ENCODE peak calls at places on chromosomes 2 and 18, in eight cellular contexts. T is ovary, K is K562, Y is transverse colon, P is A549, J is suprapubic skin, Q is stomach, O is sigmoid colon. U is an unnamed sample. For H3K4me1, the result is how much of the 10 kb centered on the place peaks cover.

GRCh38 chr2:82230406-82230805 is 1925.9 kb upstream of the LRRTM1 start:
- DNase-seq in P (no peak), Q (no peak), Y (no peak), J (no peak), O (no peak), T (no peak), K (no peak), U (no peak)

GRCh38 chr2:950627-950992 is at the start of gene SNTG2:
- DNase-seq in K (peak), J (no peak), P (no peak), T (no peak), Y (peak), O (no peak), Q (peak), U (peak)

GRCh38 chr2:60406192-60406591 is 147.3 kb downstream of the BCL11A start:
- DNase-seq in T (no peak), K (no peak), P (no peak), Q (no peak), J (no peak), O (no peak), Y (no peak), U (no peak)

GRCh38 chr2:48417843-48418838 is 111.8 kb upstream of the STON1 start:
- DNase-seq in J (no peak), Y (no peak), P (no peak), T (no peak), K (no peak), O (no peak), Q (no peak), U (no peak)

GRCh38 chr18:9775172-9775571 is 67.1 kb downstream of the RAB31 start:
- DNase-seq in K (no peak), Y (no peak), O (no peak), P (no peak), Q (no peak), T (no peak), J (no peak), U (no peak)

GRCh38 chr18:62844850-62845643 is 129.7 kb downstream of the PHLPP1 start:
- DNase-seq in Y (no peak), J (no peak), Q (no peak), P (no peak), K (no peak), T (no peak), O (no peak), U (no peak)

GRCh38 chr2:159072795-159073194 is 104.4 kb downstream of the TANC1 start:
- DNase-seq in K (no peak), T (no peak), Y (no peak), O (no peak), J (no peak), P (no peak), Q (no peak), U (no peak)

GRCh38 chr18:2515408-2515807 is 55.9 kb downstream of the METTL4 start:
- DNase-seq in K (no peak), J (no peak), O (no peak), T (no peak), P (peak), Q (no peak), Y (no peak), U (no peak)

GRCh38 chr2:153770359-153770991 is 101.2 kb upstream of the GALNT13 start:
- DNase-seq in T (no peak), P (no peak), J (no peak), O (no peak), Y (no peak), Q (no peak), K (no peak), U (no peak)

GRCh38 chr18:26655614-26656400 is 107.5 kb upstream of the KCTD1 start:
- DNase-seq in P (peak), Q (peak), J (no peak), O (peak), Y (peak), K (no peak), T (peak), U (peak)

GRCh38 chr2:183665403-183665802 is 541.2 kb downstream of the NUP35 start:
- DNase-seq in Q (no peak), P (no peak), K (no peak), T (no peak), Y (peak), O (no peak), J (no peak), U (no peak)

GRCh38 chr2:109402980-109403840 is 210.6 kb downstream of the SEPTIN10 start:
- DNase-seq in J (no peak), T (no peak), Q (no peak), O (no peak), K (no peak), Y (no peak), P (no peak), U (no peak)

GRCh38 chr2:168738057-168738456 is 64.4 kb upstream of the NOSTRIN start:
- DNase-seq in O (no peak), T (no peak), K (no peak), P (no peak), J (no peak), Y (peak), Q (no peak), U (no peak)

DNA sequence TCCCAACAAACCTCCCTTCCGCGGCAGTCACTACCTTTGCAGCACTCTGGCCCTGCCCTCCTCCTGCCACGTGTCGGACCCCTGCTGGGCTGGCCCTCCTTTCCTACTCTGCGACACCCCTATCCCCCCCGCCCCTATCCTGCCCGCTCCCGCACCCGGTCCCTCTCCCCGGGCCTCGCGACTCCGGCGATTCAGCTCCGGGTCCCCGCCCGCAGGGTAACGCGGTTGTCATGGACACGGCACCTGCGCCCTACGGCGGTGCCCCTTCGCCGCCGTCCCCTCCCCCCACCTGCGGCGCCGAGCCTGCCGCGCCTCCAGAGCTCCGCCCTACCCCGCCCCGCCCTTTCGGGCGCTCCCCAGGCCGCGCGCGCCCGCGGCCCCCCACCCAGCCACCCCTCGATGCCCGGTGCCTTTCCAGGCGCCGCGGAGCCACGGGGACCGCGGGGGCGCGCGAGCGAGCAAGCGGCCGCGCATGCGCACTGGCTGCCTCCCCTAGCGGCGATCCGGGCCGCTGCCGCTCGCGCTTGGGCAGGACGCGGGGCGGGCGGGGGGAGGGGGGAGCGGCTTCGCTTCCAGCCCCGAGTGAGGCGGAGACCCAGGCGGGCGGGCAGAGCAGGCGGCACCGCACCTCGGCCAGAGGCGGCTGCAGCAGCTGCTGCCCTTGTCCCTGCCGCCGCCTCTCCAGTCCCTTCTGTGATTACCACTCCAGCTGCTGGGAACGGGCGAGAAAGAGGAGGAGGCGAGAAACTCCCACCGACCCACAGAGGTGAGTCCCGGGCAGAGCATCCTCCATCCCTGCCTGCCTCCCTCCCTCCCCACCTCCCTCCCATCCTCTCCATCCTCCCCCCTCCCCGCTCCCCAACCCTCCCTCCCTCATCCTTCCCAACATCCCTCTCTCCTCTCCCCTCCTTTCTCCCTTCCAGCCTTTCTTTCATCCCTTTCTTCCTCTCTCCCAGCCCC is at the start of gene CTNNA2:
- DNase-seq in T (no peak), K (peak), P (peak), O (no peak), Y (peak), Q (peak), J (no peak), U (peak)
- H3K27ac ChIP-seq in T (no peak), K (no peak), P (peak), O (no peak), Y (no peak), Q (no peak), J (no peak), U (no peak)

GRCh38 chr18:74375999-74376398 is 60.4 kb downstream of the C18orf63 start:
- DNase-seq in O (no peak), Q (no peak), Y (no peak), J (no peak), K (no peak), P (peak), T (no peak), U (no peak)
- TF ChIP-seq EP300 in O (no peak), Q (no peak), Y (no peak), J (no peak), K (no peak), P (no peak), T (no peak), U (no peak)

GRCh38 chr18:11985532-11985931 is 4.2 kb downstream of the IMPA2 start:
- DNase-seq in Y (no peak), K (no peak), O (peak), P (no peak), J (no peak), T (no peak), Q (no peak), U (no peak)

GRCh38 chr18:11983592-11983991 is 2.3 kb downstream of the IMPA2 start:
- DNase-seq in Q (no peak), J (no peak), Y (peak), T (no peak), K (no peak), O (peak), P (no peak), U (peak)

GRCh38 chr18:11987527-11987926 is 6.2 kb downstream of the IMPA2 start:
- DNase-seq in P (no peak), O (peak), Q (no peak), T (no peak), J (no peak), K (no peak), Y (no peak), U (no peak)

GRCh38 chr18:11984091-11984490 is 2.8 kb downstream of the IMPA2 start:
- DNase-seq in Q (no peak), J (no peak), T (no peak), K (no peak), Y (no peak), O (peak), P (no peak), U (no peak)

GRCh38 chr18:11986061-11986460 is 4.8 kb downstream of the IMPA2 start:
- DNase-seq in P (no peak), O (peak), Q (no peak), K (no peak), T (no peak), J (no peak), Y (no peak), U (no peak)
- H3K4me1 ChIP-seq in P (half or more), O (under half), Q (half or more), K (under half), T (under half), J (half or more), Y (half or more), U (under half)

GRCh38 chr2:218995972-218996644 is 2.9 kb upstream of the CRYBA2 start:
- DNase-seq in O (peak), J (peak), T (peak), Y (peak), Q (peak), P (peak), K (peak), U (peak)
- H3K27ac ChIP-seq in O (no peak), J (no peak), T (no peak), Y (peak), Q (peak), P (peak), K (peak), U (no peak)

GRCh38 chr2:218643751-218644310 is 15.6 kb downstream of the ZNF142 start:
- DNase-seq in P (no peak), J (no peak), T (no peak), O (no peak), Y (no peak), K (no peak), Q (no peak), U (no peak)
- TF ChIP-seq EP300 in P (no peak), J (no peak), T (no peak), O (no peak), Y (no peak), K (no peak), Q (no peak), U (no peak)

GRCh38 chr2:42931147-42931817 is 138.9 kb upstream of the HAAO start:
- DNase-seq in Q (no peak), Y (peak), T (no peak), P (no peak), K (no peak), O (no peak), J (no peak), U (no peak)
- H3K4me1 ChIP-seq in Q (half or more), Y (half or more), T (under half), P (under half), K (half or more), O (under half), J (half or more), U (half or more)

DNA sequence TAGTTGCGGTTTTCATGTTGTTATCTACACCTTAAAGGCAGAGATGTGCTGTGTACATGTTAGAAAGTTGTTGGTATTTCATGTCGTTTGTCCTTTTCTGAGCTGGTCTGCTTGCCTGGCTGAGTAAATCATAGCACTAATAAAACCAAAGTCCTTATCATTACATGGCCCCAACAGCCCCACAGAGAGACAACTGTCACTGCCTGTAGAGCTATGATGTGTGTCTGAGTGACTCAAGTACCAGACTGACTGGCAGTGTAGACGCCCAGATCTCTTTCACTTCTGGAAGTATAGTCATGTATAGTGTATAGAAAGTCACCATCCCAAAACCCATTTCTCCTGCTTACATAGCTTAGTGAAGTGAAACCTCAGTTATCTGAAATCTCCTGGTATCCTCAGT is 4.3 kb downstream of the SOCS6 start:
- DNase-seq in Q (no peak), O (no peak), K (peak), Y (peak), P (no peak), J (no peak), T (no peak), U (no peak)
- H3K27ac ChIP-seq in Q (peak), O (no peak), K (no peak), Y (peak), P (peak), J (no peak), T (no peak), U (no peak)

GRCh38 chr2:146041291-146041868 is 1521.5 kb upstream of the ZEB2 start:
- DNase-seq in P (no peak), Y (no peak), O (no peak), K (no peak), T (no peak), J (no peak), Q (no peak), U (no peak)
- TF ChIP-seq EP300 in P (no peak), Y (no peak), O (no peak), K (no peak), T (no peak), J (no peak), Q (no peak), U (no peak)

GRCh38 chr2:239947361-239948045 is 77.6 kb downstream of the NDUFA10 start:
- DNase-seq in Q (peak), P (no peak), K (no peak), O (peak), Y (no peak), T (no peak), J (peak), U (peak)

GRCh38 chr2:239945751-239946569 is 79.2 kb downstream of the NDUFA10 start:
- DNase-seq in K (no peak), J (peak), T (no peak), Q (peak), Y (no peak), P (no peak), O (peak), U (no peak)

GRCh38 chr2:239948100-239948881 is 76.9 kb downstream of the NDUFA10 start:
- DNase-seq in Q (peak), T (no peak), O (peak), J (peak), K (no peak), Y (no peak), P (no peak), U (no peak)

GRCh38 chr2:239944706-239945551 is 80.2 kb downstream of the NDUFA10 start:
- DNase-seq in T (no peak), Y (no peak), P (no peak), K (no peak), Q (no peak), J (peak), O (peak), U (peak)

DNA sequence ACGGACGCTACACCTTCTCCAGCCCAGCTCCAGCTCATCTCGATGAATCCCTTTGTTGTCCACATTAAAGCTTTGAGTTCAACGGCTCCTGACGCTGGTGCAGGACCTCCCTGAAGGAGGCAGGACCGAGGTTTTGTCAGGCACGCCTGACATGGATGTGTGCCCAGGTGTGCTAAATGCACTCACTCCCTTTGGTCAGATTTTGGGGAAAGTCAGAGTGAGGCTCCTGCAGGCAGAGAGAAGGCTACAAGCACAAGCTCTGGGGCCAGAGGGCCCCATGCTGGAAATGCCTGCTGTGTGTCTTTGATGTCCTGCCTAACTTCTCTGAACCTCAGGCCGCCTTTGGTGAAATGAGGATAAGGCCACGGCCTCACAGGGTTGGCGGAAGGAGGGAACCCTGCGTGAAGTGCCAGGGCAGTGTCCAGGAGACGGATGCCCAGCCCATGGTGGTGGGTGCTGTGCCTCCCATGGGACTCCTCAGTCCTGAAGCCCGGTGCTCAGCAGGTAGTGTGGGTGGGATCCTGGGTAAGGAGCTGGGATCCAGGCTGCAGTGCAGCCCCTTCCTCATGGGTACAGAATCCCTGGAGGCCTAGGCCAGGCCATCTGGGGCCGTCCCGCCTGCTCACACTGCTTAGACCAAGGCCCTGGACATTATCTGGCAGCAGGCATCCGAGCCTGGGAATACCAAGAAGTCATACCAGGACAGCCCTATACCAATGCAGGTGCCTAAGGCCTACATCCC is 78.4 kb downstream of the NDUFA10 start:
- DNase-seq in Q (no peak), O (peak), K (no peak), P (no peak), J (peak), Y (no peak), T (no peak), U (no peak)
- H3K4me1 ChIP-seq in Q (under half), O (under half), K (under half), P (under half), J (under half), Y (under half), T (under half), U (under half)

U was measured in upper lobe of left lung.